ENCODE peak calls at places on chromosomes 12 and 14, in five cellular contexts. Q, J, O, A and P are unnamed samples.

GRCh38 chr12:67669217-67669924 is 20.8 kb downstream of the DYRK2 start:
- DNase-seq in O (no peak), A (no peak), Q (no peak), J (no peak), P (no peak)

GRCh38 chr14:63343878-63344277 is 25.1 kb upstream of the GPHB5 start:
- DNase-seq in Q (no peak), O (no peak), A (no peak), J (no peak), P (no peak)

GRCh38 chr12:116697305-116698130 is 40.4 kb downstream of the SPRING1 start:
- DNase-seq in J (no peak), Q (peak; percentile 57), O (no peak), A (peak; percentile 71), P (peak; percentile 40)

GRCh38 chr14:100841445-100842403 is 15.8 kb downstream of the MEG3 start:
- DNase-seq in Q (no peak), O (no peak), A (no peak), J (no peak), P (no peak)

GRCh38 chr12:52285172-52285745 is 6.1 kb downstream of the KRT81 start:
- DNase-seq in O (no peak), Q (no peak), J (no peak), A (no peak), P (no peak)

GRCh38 chr14:87810711-87811110 is 182.3 kb downstream of the GALC start:
- DNase-seq in Q (no peak), J (no peak), O (no peak), A (peak; percentile 4), P (no peak)

GRCh38 chr12:53060721-53061276 is 10.9 kb downstream of the TNS2 start:
- DNase-seq in Q (no peak), J (no peak), A (no peak), O (no peak), P (no peak)

GRCh38 chr12:68267892-68268396 is 14.5 kb upstream of the IL22 start:
- DNase-seq in J (no peak), O (no peak), A (no peak), Q (no peak), P (no peak)

GRCh38 chr12:94644141-94644575 is 6.2 kb downstream of the TMCC3 start:
- DNase-seq in J (no peak), O (peak; percentile 26), A (no peak), Q (no peak), P (no peak)

GRCh38 chr12:132413931-132414588 is 75.9 kb upstream of the FBRSL1 start:
- DNase-seq in Q (no peak), J (peak; percentile 85), O (no peak), A (peak; percentile 50), P (no peak)

GRCh38 chr12:4769073-4769472 is 48.9 kb downstream of the GALNT8 start:
- DNase-seq in J (no peak), Q (no peak), A (no peak), O (no peak), P (no peak)

GRCh38 chr12:34302131-34302885 is 280.0 kb downstream of the ALG10 start:
- DNase-seq in J (no peak), Q (no peak), A (no peak), O (no peak), P (no peak)

GRCh38 chr12:47032644-47033043 is 46.8 kb upstream of the PCED1B start:
- DNase-seq in J (no peak), Q (peak; percentile 23), O (no peak), A (peak; percentile 14), P (peak; percentile 36)

GRCh38 chr12:39619316-39619659 is 315 bp downstream of the ABCD2 start:
- DNase-seq in O (no peak), Q (no peak), J (no peak), A (no peak), P (no peak)

DNA sequence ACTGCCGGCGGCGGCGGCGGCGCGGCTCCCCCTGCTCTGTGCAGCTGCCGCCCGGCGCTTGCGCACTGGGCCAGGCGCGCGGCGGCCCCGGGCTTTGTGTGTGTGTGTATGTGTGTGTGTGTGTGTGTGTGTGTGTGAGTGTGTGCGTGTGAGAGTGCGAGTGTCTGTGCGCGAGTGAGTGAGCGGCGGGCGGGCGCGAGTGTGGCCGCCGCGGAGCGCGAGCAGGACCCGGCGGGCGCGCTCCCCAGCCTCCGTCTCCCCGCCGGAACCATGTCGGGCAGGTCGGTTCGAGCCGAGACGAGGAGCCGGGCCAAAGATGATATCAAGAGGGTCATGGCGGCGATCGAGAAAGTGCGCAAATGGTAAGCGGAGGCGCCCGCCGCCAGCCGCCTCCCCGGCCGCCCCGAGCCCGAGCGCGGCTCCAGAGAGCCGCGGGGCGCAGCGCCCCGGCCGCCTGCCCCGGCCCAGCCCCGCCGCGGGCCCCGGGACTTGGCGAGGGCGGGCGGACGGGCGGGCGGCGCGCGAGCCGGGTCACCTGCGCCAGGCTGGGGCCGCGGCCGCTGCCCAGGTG is at the start of gene BCL7A:
- DNase-seq in O (no peak), J (peak; percentile 68), A (peak; percentile 79), Q (peak; percentile 15), P (peak; percentile 22)
- TF ChIP-seq CEBPB in O (no peak), J (no peak), A (no peak), Q (no peak), P (no peak)

DNA sequence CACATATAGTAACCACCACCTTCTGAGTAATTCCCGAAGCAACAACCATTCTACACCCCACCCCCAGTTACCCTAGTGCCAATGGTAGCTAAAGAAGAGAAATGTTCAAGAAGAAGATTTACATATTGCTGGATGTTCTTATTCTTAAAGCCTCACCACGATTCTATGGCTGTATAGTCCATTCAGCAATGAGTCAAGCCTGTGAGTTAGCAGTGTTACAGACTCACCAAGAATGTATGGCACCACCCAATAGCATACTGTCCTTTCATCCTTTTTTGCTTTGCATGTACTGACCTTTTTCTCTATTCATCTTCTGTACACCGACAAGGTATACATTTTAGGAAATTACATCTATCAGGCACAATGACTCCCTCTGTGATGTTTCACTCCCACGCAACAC is 945.9 kb downstream of the DIO2 start:
- DNase-seq in Q (no peak), A (no peak), O (no peak), J (no peak), P (no peak)
- TF ChIP-seq SP1 in Q (no peak), A (no peak), O (no peak), J (no peak), P (no peak)

DNA sequence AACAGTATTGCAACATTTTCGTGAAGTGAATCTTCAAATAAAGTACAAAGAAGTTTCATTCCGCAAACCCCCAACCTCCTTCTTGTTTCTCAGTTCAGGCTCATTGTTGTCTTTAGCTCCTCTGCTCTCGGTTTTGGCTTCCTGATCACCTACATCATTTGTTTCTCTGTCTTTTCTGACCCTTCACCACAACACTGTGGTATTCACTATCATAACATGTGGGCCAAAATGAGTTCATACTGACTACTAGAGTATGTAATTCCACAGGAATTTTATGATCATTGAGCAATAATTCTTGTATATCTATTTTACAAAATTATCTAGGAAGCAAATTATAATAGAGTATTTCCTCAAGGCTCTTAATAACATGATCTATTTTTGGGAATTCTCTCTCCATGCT is 266.8 kb downstream of the ADAMTS20 start:
- DNase-seq in Q (no peak), A (no peak), O (no peak), J (no peak), P (no peak)
- TF ChIP-seq CEBPB in Q (no peak), A (no peak), O (no peak), J (no peak), P (no peak)

GRCh38 chr12:42216737-42217136 is 21.3 kb downstream of the YAF2 start:
- DNase-seq in J (no peak), O (no peak), Q (no peak), A (no peak), P (no peak)

GRCh38 chr12:42213954-42214426 is 24.1 kb downstream of the YAF2 start:
- DNase-seq in A (no peak), Q (no peak), O (no peak), J (no peak), P (no peak)

GRCh38 chr12:42208574-42208973 is 29.5 kb downstream of the YAF2 start:
- DNase-seq in A (no peak), J (no peak), O (no peak), Q (no peak), P (no peak)

DNA sequence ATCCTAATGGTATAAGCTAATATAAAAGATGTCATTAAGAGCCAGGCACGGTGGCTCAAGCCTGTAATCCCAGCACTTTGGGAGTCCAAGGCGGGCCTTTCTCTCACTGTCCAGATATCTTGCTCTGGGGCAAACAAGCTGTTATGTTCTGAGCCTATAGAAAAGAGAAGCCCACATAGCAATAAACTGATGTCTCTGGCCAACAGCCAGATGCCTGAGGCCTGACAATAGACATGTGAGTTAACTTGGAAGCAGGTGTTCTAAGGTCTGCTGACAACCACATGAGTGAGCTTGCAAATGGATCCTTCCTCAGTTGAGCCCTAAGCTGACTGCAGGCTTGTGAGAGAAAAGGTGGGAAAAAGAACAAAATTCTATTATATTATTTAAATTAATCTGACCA is 25.0 kb downstream of the YAF2 start:
- DNase-seq in O (no peak), J (no peak), A (no peak), Q (no peak), P (no peak)
- TF ChIP-seq SP1 in O (no peak), J (no peak), A (no peak), Q (no peak), P (no peak)

GRCh38 chr12:51270067-51270846 is at the start of gene SMAGP:
- DNase-seq in A (peak; percentile 75), Q (peak; percentile 40), O (no peak), J (peak; percentile 89), P (no peak)
- TF ChIP-seq CEBPB in A (no peak), Q (no peak), O (no peak), J (no peak), P (no peak)

GRCh38 chr12:119432935-119433334 is 98.4 kb downstream of the CCDC60 start:
- DNase-seq in A (no peak), Q (peak; percentile 10), O (no peak), J (no peak), P (no peak)
- TF ChIP-seq SP1 in A (no peak), Q (no peak), O (no peak), J (no peak), P (no peak)

DNA sequence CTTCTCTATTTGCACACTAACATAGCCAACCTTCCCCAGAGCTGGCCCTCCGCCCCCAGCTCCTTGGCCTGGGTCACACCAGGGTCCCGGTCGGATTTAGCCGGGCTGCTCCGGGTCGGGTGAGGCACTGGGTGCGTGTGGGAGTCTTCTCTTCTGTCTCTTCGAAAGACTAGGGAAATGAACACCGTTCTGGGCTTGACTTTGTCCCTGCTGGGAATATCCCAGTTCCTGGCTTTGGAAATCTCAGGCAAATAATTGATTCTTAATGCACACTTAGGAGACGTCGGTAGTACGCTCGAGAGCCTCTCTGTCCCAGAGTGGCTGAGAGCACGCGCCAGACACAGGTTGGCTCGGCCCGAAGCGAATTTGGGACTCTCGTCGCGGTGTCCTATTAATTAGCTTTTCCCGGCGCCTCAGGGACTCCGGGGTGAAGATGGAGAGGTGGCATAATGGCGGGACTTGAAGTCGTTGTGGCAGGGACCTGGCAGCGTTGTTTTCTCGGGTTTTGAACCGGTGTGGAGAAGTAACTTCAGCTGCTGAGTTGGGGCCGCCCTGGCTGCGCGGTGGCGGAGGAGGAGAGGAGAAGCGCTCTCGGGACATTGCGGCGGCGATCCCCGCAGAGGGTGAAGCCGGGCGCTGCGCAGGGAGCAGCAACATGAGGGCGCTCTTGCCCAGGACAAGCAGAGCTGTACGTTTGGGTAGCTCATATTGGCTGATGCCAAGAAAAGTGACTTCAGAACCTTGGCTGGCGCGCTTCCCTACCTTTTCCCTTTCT is 7.5 kb downstream of the FOXG1 start:
- DNase-seq in J (peak; percentile 90), A (peak; percentile 36), Q (no peak), O (no peak), P (no peak)
- TF ChIP-seq CEBPB in J (no peak), A (no peak), Q (no peak), O (no peak), P (no peak)